ENCODE peak calls at places on chromosomes 3 and 15, in four cellular contexts. R, Y, U and S are unnamed samples.
A peak's percentile ranks its signal among the peaks of the same experiment; 100 is the strongest.

GRCh38 chr3:40200754-40201316 is 108.7 kb upstream of the EIF1B start:
- DNase-seq in R (no peak), Y (no peak), U (no peak), S (no peak)

GRCh38 chr3:107241217-107241616 is 136.0 kb upstream of the CCDC54 start:
- DNase-seq in R (peak; percentile 22), Y (peak; percentile 17), U (peak; percentile 32), S (peak; percentile 69)

GRCh38 chr15:83053151-83053550 is 13.9 kb downstream of the BTBD1 start:
- DNase-seq in R (peak; percentile 45), Y (peak; percentile 20), U (no peak), S (no peak)

GRCh38 chr15:88890495-88890894 is 4.8 kb downstream of the HAPLN3 start:
- DNase-seq in R (no peak), Y (no peak), U (no peak), S (no peak)

GRCh38 chr15:58179741-58180381 is 41.7 kb downstream of the AQP9 start:
- DNase-seq in R (no peak), Y (no peak), U (no peak), S (no peak)

GRCh38 chr3:181623924-181624694 is 87.6 kb upstream of the SOX2 start:
- DNase-seq in R (no peak), Y (no peak), U (no peak), S (peak; percentile 56)

GRCh38 chr3:58173670-58174472 is 36.9 kb downstream of the DNASE1L3 start:
- DNase-seq in R (peak; percentile 73), Y (peak; percentile 91), U (peak; percentile 69), S (peak; percentile 88)

GRCh38 chr15:63500265-63501250 is 3.8 kb upstream of the USP3 start:
- DNase-seq in R (no peak), Y (peak; percentile 76), U (peak; percentile 72), S (no peak)

GRCh38 chr15:48086582-48086981 is 34.2 kb upstream of the SLC24A5 start:
- DNase-seq in R (no peak), Y (no peak), U (no peak), S (no peak)

DNA sequence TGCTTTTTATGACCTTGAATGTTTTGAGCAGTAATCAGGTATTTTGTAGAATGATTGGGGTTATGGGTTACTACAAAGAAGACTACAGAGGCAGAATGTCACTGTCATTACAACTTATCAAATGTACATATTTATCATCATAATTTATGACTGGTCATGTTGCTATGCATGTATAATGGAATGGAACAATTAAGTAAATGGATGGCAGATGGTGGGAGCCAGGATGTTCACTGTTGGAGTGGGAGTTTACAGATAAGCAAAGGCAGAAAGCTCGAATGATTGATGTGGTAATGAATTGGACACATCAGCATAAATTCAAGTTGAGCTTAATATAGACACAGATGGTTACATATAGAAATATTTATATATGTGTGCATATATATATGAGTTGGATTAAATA is 564.0 kb upstream of the ROBO1 start:
- DNase-seq in R (no peak), Y (no peak), U (no peak), S (no peak)
- TF ChIP-seq POLR2A in R (no peak), Y (no peak), U (no peak), S (no peak)

GRCh38 chr3:187613557-187613956 is 56.6 kb downstream of the SST start:
- DNase-seq in R (no peak), Y (no peak), U (no peak), S (no peak)

GRCh38 chr3:187619461-187619860 is 50.7 kb downstream of the SST start:
- DNase-seq in R (no peak), Y (no peak), U (no peak), S (no peak)

GRCh38 chr3:187618732-187619131 is 51.5 kb downstream of the SST start:
- DNase-seq in R (no peak), Y (no peak), U (no peak), S (no peak)

GRCh38 chr3:187616307-187616939 is 53.8 kb downstream of the SST start:
- DNase-seq in R (peak; percentile 39), Y (peak; percentile 57), U (peak; percentile 58), S (peak; percentile 58)

DNA sequence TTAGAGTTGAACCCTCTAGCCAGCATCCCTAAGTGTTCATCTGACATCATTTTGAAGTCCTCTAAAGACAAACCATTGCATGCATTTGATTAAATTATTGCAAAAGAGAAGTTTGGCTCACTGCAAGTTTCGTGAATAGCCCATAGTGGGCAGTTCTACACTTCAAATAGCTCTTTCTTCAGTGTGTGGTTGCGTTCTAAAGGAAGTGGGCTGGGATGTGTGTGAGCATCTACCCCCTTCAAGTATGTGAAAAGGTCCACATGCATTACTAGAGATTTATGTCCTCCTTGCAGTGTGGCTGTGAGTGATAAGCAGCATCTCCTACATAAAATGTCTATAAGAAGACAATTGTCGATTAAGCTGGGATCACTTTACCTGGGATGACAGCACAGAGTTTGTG is 54.6 kb downstream of the SST start:
- DNase-seq in R (no peak), Y (no peak), U (no peak), S (no peak)
- H3K27ac ChIP-seq in R (no peak overlapping the region), Y (no peak overlapping the region), U (no peak overlapping the region), S (no peak overlapping the region)

DNA sequence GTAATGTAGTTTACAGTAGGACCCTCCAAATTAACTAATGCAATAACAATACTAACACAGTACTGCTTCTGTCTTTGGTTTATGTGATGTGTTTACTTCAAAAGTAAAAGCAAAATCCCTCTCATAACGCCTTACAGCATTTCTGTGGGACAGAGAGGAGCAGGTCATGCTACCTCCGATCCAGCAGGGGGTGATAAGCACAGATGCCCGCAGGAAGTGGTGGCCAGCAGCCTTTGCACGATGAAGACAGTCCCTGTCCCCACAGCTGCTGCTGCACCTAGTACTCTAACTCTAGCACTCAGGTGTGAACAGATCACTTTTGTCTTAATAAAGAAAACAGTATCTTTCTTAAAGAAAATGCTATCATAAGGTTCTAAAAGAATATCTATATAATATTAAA is 38.3 kb downstream of the ANO10 start:
- DNase-seq in R (no peak), Y (no peak), U (no peak), S (no peak)
- TF ChIP-seq CTCF in R (no peak), Y (no peak), U (no peak), S (no peak)

DNA sequence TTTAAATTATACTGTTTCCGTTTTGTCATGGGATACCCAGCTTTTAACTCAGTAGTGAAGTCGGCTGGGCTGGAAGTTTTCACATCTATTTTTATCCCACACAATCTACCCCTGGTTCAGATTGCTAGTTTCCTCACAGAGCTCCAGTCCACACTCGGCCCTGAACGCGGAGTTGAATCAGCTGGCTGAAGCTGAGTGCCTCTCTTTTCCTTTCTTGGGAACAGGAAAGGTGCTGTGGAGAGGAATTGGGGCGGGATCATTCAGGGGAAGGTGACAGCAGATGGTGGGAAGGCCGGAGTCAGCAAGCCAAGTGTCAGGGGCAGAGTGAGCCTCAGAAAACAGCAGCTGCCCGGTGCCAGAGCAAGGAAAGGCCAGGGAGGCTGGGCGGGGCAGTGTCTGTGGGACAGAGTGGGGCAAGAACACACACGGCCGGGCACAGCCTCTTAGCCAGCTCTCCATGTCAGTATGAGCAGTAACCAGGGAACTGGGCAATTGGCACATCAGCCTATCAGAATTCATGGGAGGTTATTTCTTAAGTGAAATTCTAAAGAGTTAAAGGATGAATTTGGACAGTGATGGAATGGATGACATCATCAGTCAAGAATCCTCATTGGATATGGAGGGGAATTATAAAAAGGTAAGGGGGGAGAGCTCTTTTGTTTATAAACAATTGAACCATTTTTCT is 135.7 kb upstream of the IL12A start:
- DNase-seq in R (no peak), Y (no peak), U (no peak), S (peak; percentile 23)
- TF ChIP-seq POLR2A in R (no peak), Y (no peak), U (no peak), S (peak; percentile 18)

GRCh38 chr3:53286727-53287412 is 31.0 kb upstream of the TKT start:
- DNase-seq in R (no peak), Y (no peak), U (no peak), S (peak; percentile 67)
- H3K27ac ChIP-seq in R (no peak overlapping the region), Y (no peak overlapping the region), U (peak overlapping the region; percentile 60), S (peak overlapping the region; percentile 45)